ENCODE peak calls at places on chromosomes 3 and 15, in nine cellular contexts. Q is cortex of kidney; G is activated CD4-positive, alpha-beta T cell treated with anti-CD3 and anti-CD28 coated beads, Interleukin-2, amount 10 ng/mL, durations not matched to agents 7 days and 5 days; X is stimulated activated CD8-positive, alpha-beta memory T cell treated with anti-CD3 and anti-CD28 coated beads, Interleukin-4, amount 100 ng/mL, for 24 hours; O is transverse colon; I is myocyte; C is type B pancreatic cell; S is EL; M is nucleus accumbens. F is an unnamed sample.

GRCh38 chr15:57551717-57552677 is 39.7 kb upstream of the MYZAP start:
- DNase-seq in Q (no peak), G (no peak), X (no peak), O (no peak), I (peak), C (no peak), S (peak), M (no peak), F (peak)

GRCh38 chr15:42994546-42994945 is 74.0 kb upstream of the TTBK2 start:
- DNase-seq in Q (no peak), G (no peak), X (no peak), O (no peak), I (peak), C (no peak), S (peak), M (no peak), F (no peak)

GRCh38 chr3:121018917-121019321 is 110.9 kb downstream of the STXBP5L start:
- DNase-seq in Q (no peak), G (no peak), X (no peak), O (no peak), I (no peak), C (no peak), S (no peak), M (no peak), F (peak)

GRCh38 chr3:18572809-18573208 is 147.7 kb upstream of the SATB1 start:
- DNase-seq in Q (no peak), G (no peak), X (no peak), O (no peak), I (no peak), C (no peak), S (no peak), M (no peak), F (no peak)

GRCh38 chr15:45307230-45307924 is 55.3 kb downstream of the SLC28A2 start:
- DNase-seq in Q (no peak), G (no peak), X (no peak), O (no peak), I (peak), C (no peak), S (peak), M (no peak), F (peak)

GRCh38 chr3:38616658-38617057 is 32.8 kb downstream of the SCN5A start:
- DNase-seq in Q (no peak), G (no peak), X (no peak), O (no peak), I (no peak), C (no peak), S (no peak), M (no peak), F (no peak)

GRCh38 chr15:27675571-27675970 is 423.5 kb downstream of the OCA2 start:
- DNase-seq in Q (no peak), G (no peak), X (no peak), O (no peak), I (no peak), C (no peak), S (no peak), M (no peak), F (no peak)

GRCh38 chr15:87080547-87080946 is 1000.9 kb downstream of the AGBL1 start:
- DNase-seq in Q (no peak), G (no peak), X (no peak), O (no peak), I (peak), C (no peak), S (peak), M (no peak), F (no peak)

GRCh38 chr15:29131336-29132109 is 138.1 kb downstream of the NSMCE3 start:
- DNase-seq in Q (no peak), G (no peak), X (no peak), O (no peak), I (no peak), C (no peak), S (no peak), M (no peak), F (no peak)

GRCh38 chr15:93703092-93703785 is 528.1 kb upstream of the MCTP2 start:
- DNase-seq in Q (no peak), G (no peak), X (no peak), O (no peak), I (no peak), C (no peak), S (no peak), M (no peak), F (peak)

GRCh38 chr3:42600111-42600957 is at the start of gene NKTR:
- DNase-seq in Q (peak), G (peak), X (peak), O (peak), I (peak), C (peak), S (peak), M (peak), F (peak)

GRCh38 chr3:38133557-38134405 is 3.1 kb downstream of the ACAA1 start:
- DNase-seq in Q (no peak), G (no peak), X (no peak), O (peak), I (no peak), C (no peak), S (peak), M (no peak), F (no peak)

GRCh38 chr15:75720787-75721461 is 8.3 kb upstream of the CSPG4 start:
- DNase-seq in Q (no peak), G (peak), X (peak), O (peak), I (peak), C (no peak), S (no peak), M (no peak), F (peak)

GRCh38 chr15:34366271-34367043 is 539 bp downstream of the LPCAT4 start:
- DNase-seq in Q (no peak), G (peak), X (no peak), O (peak), I (peak), C (no peak), S (peak), M (peak), F (peak)

GRCh38 chr15:39598958-39599845 is 18.3 kb downstream of the THBS1 start:
- DNase-seq in Q (no peak), G (no peak), X (no peak), O (no peak), I (peak), C (no peak), S (peak), M (no peak), F (no peak)

GRCh38 chr15:98648654-98649537 is 557 bp downstream of the IGF1R start:
- DNase-seq in Q (no peak), G (peak), X (no peak), O (peak), I (peak), C (no peak), S (peak), M (no peak), F (peak)

GRCh38 chr3:100915706-100916105 is 77.5 kb downstream of the ABI3BP start:
- DNase-seq in Q (no peak), G (no peak), X (no peak), O (no peak), I (no peak), C (no peak), S (no peak), M (no peak), F (no peak)

GRCh38 chr3:55651011-55651410 is 163.9 kb upstream of the WNT5A start:
- DNase-seq in Q (no peak), G (no peak), X (no peak), O (no peak), I (no peak), C (no peak), S (no peak), M (no peak), F (peak)

GRCh38 chr3:134326760-134327593 is 47.3 kb downstream of the AMOTL2 start:
- DNase-seq in Q (no peak), G (no peak), X (no peak), O (no peak), I (peak), C (peak), S (peak), M (no peak), F (peak)

GRCh38 chr15:67999320-68000100 is 54.6 kb upstream of the PIAS1 start:
- DNase-seq in Q (no peak), G (no peak), X (no peak), O (no peak), I (no peak), C (no peak), S (peak), M (no peak), F (no peak)

GRCh38 chr15:85168642-85169173 is 187.1 kb downstream of the PDE8A start:
- DNase-seq in Q (no peak), G (peak), X (peak), O (peak), I (no peak), C (no peak), S (peak), M (no peak), F (peak)

GRCh38 chr15:75049392-75049791 is 26.0 kb downstream of the PPCDC start:
- DNase-seq in Q (no peak), G (no peak), X (no peak), O (peak), I (no peak), C (no peak), S (no peak), M (peak), F (no peak)

GRCh38 chr15:72604794-72605193 is 49.7 kb upstream of the GOLGA6B start:
- DNase-seq in Q (no peak), G (no peak), X (no peak), O (no peak), I (no peak), C (no peak), S (peak), M (no peak), F (no peak)

GRCh38 chr3:124363451-124363850 is 366.8 kb upstream of the UMPS start:
- DNase-seq in Q (no peak), G (no peak), X (no peak), O (no peak), I (no peak), C (no peak), S (peak), M (no peak), F (no peak)

F was measured in SJCRH30.